ENCODE peak calls at places on chromosomes 11 and 22, in six cellular contexts. C, K, N, Q, A and W are unnamed samples.

GRCh38 chr11:10938231-10938630 is 80.4 kb upstream of the ZBED5 start:
- DNase-seq in C (no peak), K (no peak), N (no peak), Q (no peak), A (no peak), W (no peak)

GRCh38 chr11:95229199-95230053 is 1.6 kb downstream of the SESN3 start:
- DNase-seq in C (no peak), K (no peak), N (no peak), Q (no peak), A (no peak), W (no peak)

GRCh38 chr22:48536691-48537591 is 1290.7 kb downstream of the BRD1 start:
- DNase-seq in C (peak; percentile 80), K (no peak), N (no peak), Q (no peak), A (no peak), W (no peak)

GRCh38 chr11:76209956-76210885 is 3.9 kb upstream of the WNT11 start:
- DNase-seq in C (no peak), K (no peak), N (no peak), Q (peak; percentile 26), A (no peak), W (peak; percentile 49)

GRCh38 chr11:72591785-72592490 is 82.3 kb downstream of the PDE2A start:
- DNase-seq in C (peak; percentile 81), K (no peak), N (no peak), Q (no peak), A (no peak), W (no peak)

GRCh38 chr22:35475545-35475944 is 65.1 kb upstream of the RASD2 start:
- DNase-seq in C (no peak), K (no peak), N (no peak), Q (no peak), A (no peak), W (no peak)

GRCh38 chr11:8361664-8362210 is 98.1 kb upstream of the LMO1 start:
- DNase-seq in C (no peak), K (no peak), N (peak; percentile 23), Q (no peak), A (no peak), W (no peak)

GRCh38 chr11:132648841-132649240 is 883.5 kb downstream of the OPCML start:
- DNase-seq in C (no peak), K (no peak), N (no peak), Q (no peak), A (no peak), W (no peak)

GRCh38 chr22:49659924-49660315 is 167.8 kb downstream of the BRD1 start:
- DNase-seq in C (no peak), K (no peak), N (peak; percentile 60), Q (no peak), A (no peak), W (no peak)

GRCh38 chr11:820655-821512 is 2.2 kb downstream of the PNPLA2 start:
- DNase-seq in C (no peak), K (peak; percentile 85), N (no peak), Q (peak; percentile 54), A (no peak), W (peak; percentile 84)

GRCh38 chr11:72821920-72822799 is 7.9 kb downstream of the ATG16L2 start:
- DNase-seq in C (peak; percentile 98), K (no peak), N (no peak), Q (peak; percentile 83), A (no peak), W (peak; percentile 95)

GRCh38 chr11:122253541-122254317 is 137.7 kb upstream of the BLID start:
- DNase-seq in C (no peak), K (no peak), N (no peak), Q (no peak), A (peak; percentile 72), W (no peak)

GRCh38 chr11:125464266-125464662 is 31.8 kb downstream of the FEZ1 start:
- DNase-seq in C (peak; percentile 83), K (peak; percentile 18), N (no peak), Q (no peak), A (no peak), W (peak; percentile 15)

GRCh38 chr11:74325649-74326645 is 14.5 kb upstream of the P4HA3 start:
- DNase-seq in C (peak; percentile 84), K (no peak), N (no peak), Q (peak; percentile 33), A (no peak), W (no peak)

GRCh38 chr11:18650859-18651557 is 16.9 kb upstream of the SPTY2D1 start:
- DNase-seq in C (no peak), K (no peak), N (no peak), Q (peak; percentile 45), A (peak; percentile 76), W (peak; percentile 62)

GRCh38 chr11:82939456-82939855 is 37.9 kb downstream of the DDIAS start:
- DNase-seq in C (no peak), K (no peak), N (no peak), Q (no peak), A (no peak), W (no peak)

GRCh38 chr11:111797145-111797581 is 31.0 kb upstream of the PPP2R1B start:
- DNase-seq in C (peak; percentile 44), K (peak; percentile 48), N (no peak), Q (peak; percentile 19), A (peak; percentile 88), W (peak; percentile 88)

GRCh38 chr11:11534981-11535380 is 86.8 kb downstream of the GALNT18 start:
- DNase-seq in C (no peak), K (no peak), N (no peak), Q (no peak), A (no peak), W (no peak)

GRCh38 chr22:41909290-41910049 is 5.4 kb downstream of the SHISA8 start:
- DNase-seq in C (no peak), K (no peak), N (no peak), Q (no peak), A (no peak), W (no peak)

GRCh38 chr11:13308704-13309103 is 31.1 kb downstream of the BMAL1 start:
- DNase-seq in C (no peak), K (no peak), N (no peak), Q (no peak), A (no peak), W (no peak)

GRCh38 chr11:45087761-45088160 is 58.7 kb upstream of the PRDM11 start:
- DNase-seq in C (no peak), K (no peak), N (no peak), Q (no peak), A (no peak), W (no peak)

GRCh38 chr11:35963911-35964310 is 20.0 kb downstream of the LDLRAD3 start:
- DNase-seq in C (no peak), K (no peak), N (no peak), Q (no peak), A (no peak), W (no peak)

GRCh38 chr11:114562166-114562916 is 2.7 kb upstream of the NXPE1 start:
- DNase-seq in C (no peak), K (no peak), N (no peak), Q (peak; percentile 51), A (no peak), W (peak; percentile 73)

GRCh38 chr22:42277988-42278776 is 7.7 kb upstream of the TCF20 start:
- DNase-seq in C (peak; percentile 85), K (no peak), N (no peak), Q (no peak), A (no peak), W (no peak)

GRCh38 chr22:47297261-47298016 is 535.0 kb downstream of the TBC1D22A start:
- DNase-seq in C (no peak), K (no peak), N (no peak), Q (no peak), A (no peak), W (no peak)

GRCh38 chr11:99535819-99536218 is 515.1 kb downstream of the CNTN5 start:
- DNase-seq in C (no peak), K (no peak), N (no peak), Q (no peak), A (no peak), W (peak; percentile 36)

GRCh38 chr22:45083659-45084305 is 74.0 kb upstream of the PHF21B start:
- DNase-seq in C (no peak), K (peak; percentile 75), N (no peak), Q (peak; percentile 69), A (no peak), W (peak; percentile 76)

GRCh38 chr11:76215946-76216345 is 9.6 kb upstream of the WNT11 start:
- DNase-seq in C (no peak), K (peak; percentile 22), N (no peak), Q (peak; percentile 58), A (no peak), W (no peak)

GRCh38 chr22:38132794-38133193 is 22.3 kb upstream of the BAIAP2L2 start:
- DNase-seq in C (no peak), K (no peak), N (no peak), Q (no peak), A (no peak), W (no peak)

GRCh38 chr22:28299760-28300159 is 379.9 kb downstream of the TTC28 start:
- DNase-seq in C (no peak), K (no peak), N (no peak), Q (no peak), A (no peak), W (no peak)

GRCh38 chr11:99418927-99419707 is 398.4 kb downstream of the CNTN5 start:
- DNase-seq in C (no peak), K (no peak), N (no peak), Q (peak; percentile 18), A (no peak), W (peak; percentile 85)